ENCODE peak calls at places on chromosomes 3 and 15, in nine cellular contexts. G is uterus, X is IMR-90, R is body of pancreas, V is gastrocnemius medialis, A is psoas muscle, S is lung, H is adrenal gland, I is MM.1S. L is an unnamed sample. For H3K4me1, the result is how much of the 10 kb centered on the place peaks cover.

GRCh38 chr3:58052373-58053273 is 44.4 kb downstream of the FLNB start:
- DNase-seq in G (peak), X (peak), R (peak), V (peak), A (peak), S (peak), H (peak), I (no peak), L (peak)

GRCh38 chr3:190242147-190242546 is 80.1 kb downstream of the CLDN1 start:
- DNase-seq in G (no peak), X (no peak), R (no peak), V (no peak), A (no peak), S (no peak), H (no peak), I (no peak), L (no peak)

GRCh38 chr3:9862391-9863235 is 17.4 kb downstream of the CIDEC start:
- DNase-seq in G (peak), X (no peak), R (peak), V (peak), A (peak), S (peak), H (peak), I (no peak), L (peak)

GRCh38 chr3:38563070-38563901 is 67.1 kb downstream of the EXOG start:
- DNase-seq in G (no peak), X (no peak), R (no peak), V (no peak), A (peak), S (no peak), H (no peak), I (no peak), L (no peak)

GRCh38 chr3:38713121-38713520 is 63.6 kb upstream of the SCN5A start:
- DNase-seq in G (no peak), X (no peak), R (no peak), V (no peak), A (no peak), S (no peak), H (no peak), I (no peak), L (no peak)

GRCh38 chr3:160569874-160570273 is 4.5 kb upstream of the KPNA4 start:
- DNase-seq in G (no peak), X (no peak), R (no peak), V (no peak), A (no peak), S (no peak), H (no peak), I (no peak), L (no peak)

GRCh38 chr3:183371672-183371968 is 56.8 kb downstream of the MCF2L2 start:
- DNase-seq in G (no peak), X (no peak), R (no peak), V (no peak), A (no peak), S (no peak), H (no peak), I (no peak), L (no peak)

GRCh38 chr15:78077053-78077859 is at the start of gene TBC1D2B:
- DNase-seq in G (peak), X (peak), R (peak), V (peak), A (peak), S (peak), H (peak), I (peak), L (peak)

GRCh38 chr3:4828279-4829030 is 150.8 kb upstream of the BHLHE40 start:
- DNase-seq in G (no peak), X (peak), R (no peak), V (no peak), A (peak), S (no peak), H (no peak), I (no peak), L (peak)

GRCh38 chr3:98733055-98733777 is 29.9 kb upstream of the ST3GAL6 start:
- DNase-seq in G (peak), X (no peak), R (peak), V (no peak), A (peak), S (peak), H (peak), I (peak), L (peak)

GRCh38 chr3:101340591-101340990 is 20.2 kb upstream of the IMPG2 start:
- DNase-seq in G (no peak), X (peak), R (no peak), V (no peak), A (no peak), S (no peak), H (no peak), I (no peak), L (no peak)

GRCh38 chr15:26697913-26698312 is 75.0 kb downstream of the GABRB3 start:
- DNase-seq in G (no peak), X (no peak), R (no peak), V (no peak), A (no peak), S (no peak), H (no peak), I (no peak), L (no peak)

GRCh38 chr15:35195649-35196048 is 110.6 kb upstream of the NANOGP8 start:
- DNase-seq in G (no peak), X (no peak), R (no peak), V (no peak), A (no peak), S (no peak), H (no peak), I (no peak), L (no peak)

GRCh38 chr3:105868450-105868744 is 415 bp downstream of the CBLB start:
- DNase-seq in G (peak), X (peak), R (peak), V (peak), A (peak), S (peak), H (peak), I (no peak), L (peak)

GRCh38 chr3:18127864-18128185 is 297.3 kb downstream of the SATB1 start:
- DNase-seq in G (no peak), X (no peak), R (no peak), V (no peak), A (no peak), S (no peak), H (no peak), I (no peak), L (no peak)

GRCh38 chr3:20751299-20751698 is 565.3 kb upstream of the SGO1 start:
- DNase-seq in G (no peak), X (no peak), R (no peak), V (no peak), A (no peak), S (no peak), H (no peak), I (no peak), L (no peak)

GRCh38 chr3:64805248-64805647 is 117.4 kb upstream of the ADAMTS9 start:
- DNase-seq in G (no peak), X (no peak), R (no peak), V (no peak), A (no peak), S (no peak), H (no peak), I (no peak), L (no peak)

GRCh38 chr3:142566096-142566495 is 12.4 kb downstream of the ATR start:
- DNase-seq in G (no peak), X (no peak), R (no peak), V (no peak), A (no peak), S (no peak), H (no peak), I (no peak), L (no peak)

GRCh38 chr15:63803106-63803886 is 30.5 kb downstream of the HERC1 start:
- DNase-seq in G (no peak), X (no peak), R (no peak), V (no peak), A (no peak), S (no peak), H (no peak), I (no peak), L (no peak)

GRCh38 chr3:37810788-37811187 is 50.9 kb upstream of the CTDSPL start:
- DNase-seq in G (no peak), X (no peak), R (no peak), V (no peak), A (no peak), S (no peak), H (no peak), I (no peak), L (no peak)

GRCh38 chr3:178036745-178037144 is 499.5 kb upstream of the KCNMB2 start:
- DNase-seq in G (no peak), X (peak), R (no peak), V (no peak), A (no peak), S (no peak), H (no peak), I (no peak), L (no peak)

GRCh38 chr3:12303532-12303931 is 14.7 kb downstream of the PPARG start:
- DNase-seq in G (no peak), X (peak), R (no peak), V (no peak), A (no peak), S (no peak), H (no peak), I (no peak), L (no peak)

GRCh38 chr3:95923496-95924210 is 890.7 kb upstream of the EPHA6 start:
- DNase-seq in G (no peak), X (peak), R (peak), V (peak), A (no peak), S (peak), H (no peak), I (no peak), L (no peak)

GRCh38 chr3:194081826-194082225 is 54.1 kb upstream of the HES1 start:
- DNase-seq in G (no peak), X (no peak), R (no peak), V (no peak), A (no peak), S (no peak), H (no peak), I (no peak), L (no peak)
- H3K4me1 ChIP-seq in G (under half), X (under half), R (under half), V (under half), A (under half), S (under half), H (under half), I (under half), L (under half)

GRCh38 chr15:94670436-94671034 is 439.2 kb downstream of the MCTP2 start:
- DNase-seq in G (no peak), X (peak), R (no peak), V (no peak), A (no peak), S (no peak), H (no peak), I (peak), L (no peak)
- TF ChIP-seq CTCF in G (peak), X (peak), R (peak), V (peak), A (peak), S (peak), H (peak), I (peak), L (peak)

DNA sequence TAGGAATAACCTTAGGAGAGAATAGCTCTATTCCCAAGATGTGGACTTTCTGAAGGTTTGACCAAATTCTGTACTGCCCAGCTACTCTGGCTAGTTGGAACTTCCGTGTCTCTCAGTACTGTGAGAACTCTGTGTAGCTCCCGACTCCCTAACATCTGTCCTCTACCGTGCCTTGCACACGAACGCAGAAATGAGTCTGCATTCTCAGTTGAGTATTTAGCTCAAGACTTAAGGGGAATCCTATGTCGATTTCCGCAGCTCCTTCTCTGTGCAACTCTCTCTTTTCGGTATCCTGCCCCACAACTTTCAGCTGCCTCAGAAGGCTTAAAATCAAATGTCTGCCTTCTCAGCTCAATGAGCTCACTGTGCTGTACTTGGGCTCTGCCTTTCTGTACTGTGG is 86.7 kb upstream of the EPHB3 start:
- DNase-seq in G (no peak), X (no peak), R (no peak), V (no peak), A (no peak), S (no peak), H (peak), I (no peak), L (no peak)
- H3K4me1 ChIP-seq in G (under half), X (under half), R (under half), V (under half), A (under half), S (under half), H (under half), I (under half), L (under half)

DNA sequence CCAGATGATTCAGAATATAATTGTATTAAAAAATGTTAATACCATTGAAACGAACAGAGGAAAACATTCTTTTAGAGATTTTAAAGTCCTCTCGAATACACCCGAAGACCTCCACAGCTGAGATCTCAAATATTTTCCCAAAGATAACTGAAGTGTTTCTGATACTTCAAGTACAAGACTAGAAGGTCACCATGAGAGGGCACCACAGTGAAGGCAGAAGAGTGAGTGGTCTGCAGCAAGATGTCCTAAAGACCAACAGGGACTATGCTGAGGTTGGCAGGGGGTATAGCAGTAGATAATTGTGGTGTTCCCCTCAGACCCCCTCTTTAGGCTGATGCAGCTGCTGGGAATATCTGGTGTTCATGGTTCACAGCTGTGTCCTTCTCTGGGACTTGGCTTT is 156.5 kb downstream of the PDCD6IP start:
- DNase-seq in G (no peak), X (no peak), R (no peak), V (no peak), A (no peak), S (no peak), H (no peak), I (no peak), L (no peak)
- TF ChIP-seq CTCF in G (no peak), X (peak), R (no peak), V (no peak), A (no peak), S (no peak), H (no peak), I (no peak), L (no peak)

GRCh38 chr3:169579086-169579485 is 84.4 kb downstream of the MECOM start:
- DNase-seq in G (no peak), X (no peak), R (no peak), V (no peak), A (no peak), S (no peak), H (no peak), I (no peak), L (no peak)

GRCh38 chr3:169578381-169578780 is 85.1 kb downstream of the MECOM start:
- DNase-seq in G (no peak), X (no peak), R (no peak), V (no peak), A (no peak), S (no peak), H (no peak), I (no peak), L (no peak)

GRCh38 chr3:169573129-169573528 is 90.4 kb downstream of the MECOM start:
- DNase-seq in G (no peak), X (no peak), R (no peak), V (no peak), A (no peak), S (no peak), H (no peak), I (no peak), L (no peak)

GRCh38 chr3:169574531-169574930 is 89.0 kb downstream of the MECOM start:
- DNase-seq in G (no peak), X (no peak), R (no peak), V (no peak), A (no peak), S (no peak), H (no peak), I (no peak), L (no peak)

DNA sequence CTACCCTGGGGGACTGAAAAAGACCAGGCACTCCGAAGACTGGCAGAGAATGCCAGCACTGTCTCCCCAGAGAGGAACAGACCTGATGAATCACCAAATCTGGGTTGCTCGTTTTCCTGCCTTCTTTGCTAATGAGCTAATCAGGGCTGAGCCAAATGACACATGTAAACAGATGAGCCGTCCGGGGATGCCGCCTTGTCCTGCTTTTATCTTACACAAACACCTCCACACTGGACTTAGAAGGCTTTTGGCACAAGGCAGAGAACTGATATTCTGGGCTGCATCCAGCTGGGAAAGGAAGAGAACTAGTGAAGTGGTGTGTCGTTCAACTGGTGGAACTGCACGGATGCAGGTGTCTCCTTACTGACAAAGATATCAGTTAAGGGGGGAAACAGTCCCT is 88.1 kb downstream of the MECOM start:
- DNase-seq in G (no peak), X (peak), R (no peak), V (no peak), A (no peak), S (no peak), H (no peak), I (no peak), L (no peak)
- H3K4me1 ChIP-seq in G (under half), X (under half), R (under half), V (under half), A (under half), S (under half), H (under half), I (under half), L (under half)

DNA sequence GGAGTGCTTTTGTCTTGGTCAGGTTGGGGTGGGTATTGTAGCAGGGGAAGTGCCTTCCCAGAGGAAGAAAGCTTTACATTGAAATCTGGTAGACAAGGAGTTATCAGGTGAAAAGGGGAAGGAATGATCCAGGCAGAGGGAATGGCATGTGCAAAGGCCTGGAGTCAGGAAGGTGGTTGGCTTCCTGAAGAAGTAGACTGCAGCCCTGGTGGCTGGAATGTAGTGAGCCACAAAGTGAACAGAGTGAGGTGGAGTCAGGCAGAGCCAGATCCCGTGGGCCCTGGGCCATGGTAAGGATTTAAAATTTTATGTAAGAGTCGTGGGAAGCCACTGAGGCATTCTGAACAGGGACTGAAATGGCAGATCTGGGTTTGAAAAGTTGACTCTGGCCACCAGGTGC is 58.3 kb downstream of the RAB11A start:
- DNase-seq in G (no peak), X (no peak), R (no peak), V (no peak), A (no peak), S (no peak), H (no peak), I (no peak), L (no peak)
- TF ChIP-seq CTCF in G (no peak), X (peak), R (no peak), V (no peak), A (no peak), S (no peak), H (no peak), I (no peak), L (peak)

GRCh38 chr3:123780656-123781055 is 103.5 kb downstream of the MYLK start:
- DNase-seq in G (no peak), X (peak), R (no peak), V (no peak), A (no peak), S (no peak), H (no peak), I (no peak), L (no peak)
- H3K4me1 ChIP-seq in G (under half), X (under half), R (under half), V (under half), A (under half), S (under half), H (under half), I (under half), L (under half)

GRCh38 chr3:69012836-69013255 is 638 bp downstream of the EOGT start:
- DNase-seq in G (peak), X (peak), R (peak), V (peak), A (peak), S (peak), H (peak), I (peak), L (peak)
- TF ChIP-seq CTCF in G (no peak), X (no peak), R (no peak), V (no peak), A (no peak), S (no peak), H (no peak), I (no peak), L (no peak)

DNA sequence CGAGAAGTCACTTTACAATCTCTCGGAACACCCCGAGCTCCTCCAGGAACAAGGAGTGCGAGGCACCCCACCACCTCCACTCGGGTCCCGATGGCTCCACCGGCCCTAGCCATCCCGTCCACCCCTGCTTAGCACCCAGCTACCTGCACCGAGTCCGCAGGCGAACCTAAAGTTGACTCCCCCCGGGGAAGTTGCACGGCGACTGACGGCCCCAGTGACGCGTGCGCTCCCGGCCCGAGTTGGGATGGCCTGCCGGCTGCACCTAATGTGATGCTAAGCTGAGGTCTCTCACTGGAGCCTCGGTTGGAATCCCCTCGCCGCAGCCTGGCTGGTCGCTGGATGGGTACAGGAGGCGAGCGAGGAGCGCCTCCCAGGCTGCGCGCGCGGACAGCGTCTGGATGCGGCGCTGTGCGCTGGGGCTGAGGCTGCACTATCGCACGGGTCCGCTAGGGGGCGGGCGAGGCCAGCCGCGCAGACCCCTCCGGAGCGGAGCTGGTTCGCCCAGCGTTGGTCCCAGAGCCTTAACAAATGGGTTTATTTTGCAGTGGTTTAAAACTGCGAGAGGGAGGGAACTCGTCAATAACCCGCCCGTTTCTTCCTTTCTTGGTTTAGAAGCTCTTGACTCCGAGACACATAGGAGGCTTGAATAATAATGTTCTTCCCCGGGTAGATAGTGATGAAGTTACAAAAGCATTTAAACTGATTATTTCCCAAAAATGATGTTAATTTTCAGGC is at the start of gene OXTR:
- DNase-seq in G (peak), X (peak), R (peak), V (no peak), A (peak), S (no peak), H (peak), I (peak), L (peak)
- H3K4me1 ChIP-seq in G (under half), X (under half), R (under half), V (under half), A (under half), S (under half), H (under half), I (under half), L (under half)

L was measured in left ventricle myocardium inferior.